ENCODE peak calls at places on chromosome 11, in seven cellular contexts. Q is endodermal cell, E is H1, N is keratinocyte, K is GM12878, F is heart left ventricle, Z is lung. X is an unnamed sample.
A peak's percentile ranks its signal among the peaks of the same experiment; 100 is the strongest.

GRCh38 chr11:15055620-15056356 is 17.6 kb upstream of the CALCB start:
- DNase-seq in Q (no peak), E (no peak), N (no peak), K (no peak), F (no peak), Z (no peak), X (no peak)

GRCh38 chr11:12499071-12499470 is 121.7 kb downstream of the PARVA start:
- DNase-seq in Q (no peak), E (peak; percentile 24), N (no peak), K (no peak), F (no peak), Z (no peak), X (no peak)

GRCh38 chr11:1760351-1761109 is 3.2 kb downstream of the CTSD start:
- DNase-seq in Q (no peak), E (no peak), N (no peak), K (no peak), F (peak; percentile 89), Z (no peak), X (no peak)

GRCh38 chr11:50174975-50175374 is 142.3 kb downstream of the OR4C45 start:
- DNase-seq in Q (no peak), E (no peak), N (no peak), K (no peak), F (no peak), Z (no peak), X (no peak)

GRCh38 chr11:35531246-35531645 is 5.8 kb upstream of the PAMR1 start:
- DNase-seq in Q (no peak), E (no peak), N (no peak), K (no peak), F (no peak), Z (no peak), X (no peak)

GRCh38 chr11:9581556-9582161 is 8.2 kb downstream of the WEE1 start:
- DNase-seq in Q (no peak), E (no peak), N (no peak), K (no peak), F (no peak), Z (no peak), X (no peak)

GRCh38 chr11:14500181-14500651 is 605 bp upstream of the COPB1 start:
- DNase-seq in Q (peak; percentile 60), E (no peak), N (no peak), K (peak; percentile 30), F (peak; percentile 39), Z (peak; percentile 42), X (peak; percentile 62)

GRCh38 chr11:12767022-12767421 is 92.8 kb downstream of the TEAD1 start:
- DNase-seq in Q (no peak), E (no peak), N (no peak), K (no peak), F (no peak), Z (no peak), X (no peak)

GRCh38 chr11:115333106-115333505 is 171.1 kb downstream of the CADM1 start:
- DNase-seq in Q (no peak), E (no peak), N (no peak), K (no peak), F (no peak), Z (no peak), X (no peak)

GRCh38 chr11:4704054-4704789 is at the start of gene MMP26:
- DNase-seq in Q (peak; percentile 75), E (peak; percentile 46), N (no peak), K (no peak), F (no peak), Z (no peak), X (no peak)

GRCh38 chr11:93573184-93573583 is 30.0 kb upstream of the SMCO4 start:
- DNase-seq in Q (no peak), E (no peak), N (no peak), K (no peak), F (no peak), Z (no peak), X (no peak)

GRCh38 chr11:19934828-19935259 is 222.2 kb downstream of the NAV2 start:
- DNase-seq in Q (no peak), E (no peak), N (no peak), K (no peak), F (no peak), Z (no peak), X (no peak)

GRCh38 chr11:82797595-82797971 is 63.9 kb upstream of the FAM181B start:
- DNase-seq in Q (no peak), E (no peak), N (no peak), K (no peak), F (no peak), Z (no peak), X (no peak)

DNA sequence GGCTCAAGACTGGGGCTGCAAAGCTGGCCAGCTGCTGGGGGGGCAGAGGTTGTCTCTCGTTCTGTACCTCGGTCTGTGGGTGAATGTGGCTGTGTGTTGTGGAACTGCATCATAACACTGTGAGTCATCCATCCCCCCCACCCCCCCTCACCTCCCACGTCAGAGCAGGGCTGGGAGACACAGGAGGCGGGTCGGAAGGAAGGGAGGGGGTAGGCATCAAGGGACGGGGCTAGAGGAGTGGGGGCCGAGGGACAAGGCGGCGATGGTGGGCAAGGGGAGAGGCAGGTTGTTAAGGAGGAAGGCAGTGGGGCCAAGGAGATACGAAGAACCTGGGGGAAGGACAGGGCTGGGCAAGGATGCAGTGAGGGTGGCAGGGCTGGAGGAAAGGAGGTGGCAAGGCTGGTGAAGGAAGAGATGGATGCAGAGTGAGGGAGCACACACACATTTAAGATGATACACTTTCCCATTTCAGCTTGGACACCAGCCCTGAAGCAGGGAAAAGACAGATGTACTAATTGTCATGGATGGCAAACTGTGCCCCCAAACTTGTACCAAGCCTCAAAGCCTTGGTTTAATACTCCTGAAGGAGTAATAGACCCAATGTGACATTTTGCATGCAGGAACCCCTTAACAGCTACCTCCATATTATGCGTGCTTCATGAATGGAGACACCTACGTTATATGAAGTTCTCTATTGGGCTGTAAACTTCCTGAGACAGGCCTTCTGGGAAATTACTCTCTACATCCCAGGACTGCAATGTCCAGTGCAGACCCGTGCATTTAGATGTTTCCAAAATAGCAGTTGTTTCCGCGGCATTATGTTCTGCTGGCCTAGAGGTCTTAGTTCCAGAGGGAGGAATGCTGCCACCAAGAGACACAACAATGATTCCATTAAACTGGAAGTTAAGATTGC is at the start of gene YPEL4:
- DNase-seq in Q (peak; percentile 89), E (peak; percentile 60), N (no peak), K (no peak), F (peak; percentile 62), Z (no peak), X (peak; percentile 47)
- H3K4me1 ChIP-seq in Q (peaks cover 36% of the 10 kb centered on the region), E (peaks cover 47% of the 10 kb centered on the region), N (peaks cover 41% of the 10 kb centered on the region), K (peaks cover 12% of the 10 kb centered on the region), F (peaks cover 37% of the 10 kb centered on the region), Z (no peaks in the 10 kb centered on the region), X (peaks cover 18% of the 10 kb centered on the region)

DNA sequence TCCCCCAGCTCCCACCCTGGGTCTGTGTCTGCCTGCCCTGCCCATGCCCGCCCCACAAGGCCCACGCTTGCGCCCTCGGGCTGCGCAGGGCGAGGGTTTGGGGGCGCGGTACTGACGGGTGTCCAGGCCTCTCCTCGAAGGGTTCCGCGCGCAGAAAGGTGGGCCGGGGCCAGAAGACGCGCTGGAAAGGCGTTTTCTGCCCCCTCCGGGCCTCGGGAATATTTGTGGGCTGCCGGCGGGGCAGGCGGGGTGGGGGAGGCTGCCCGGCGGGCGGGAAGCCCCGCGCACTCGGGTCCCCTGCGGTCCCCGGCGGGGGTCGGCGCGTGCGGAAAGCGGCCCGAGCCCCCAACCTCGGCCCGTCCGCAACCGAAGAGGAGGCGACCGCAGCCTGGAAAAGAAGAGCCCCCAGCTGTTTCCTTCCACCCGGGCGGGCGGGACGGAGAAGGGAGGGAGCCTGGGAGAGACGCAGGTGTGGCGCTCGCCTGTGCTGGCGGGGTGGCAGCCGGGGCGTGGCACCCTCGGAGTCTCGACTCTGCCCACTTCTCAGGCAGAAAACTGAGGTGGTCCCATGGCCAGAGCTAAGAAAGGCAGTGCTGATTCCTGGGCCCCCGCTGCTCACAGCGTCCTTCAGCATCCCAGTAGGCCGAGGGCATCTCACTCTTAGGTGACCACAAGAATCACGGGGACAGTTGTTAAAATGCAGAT is 59.0 kb downstream of the THAP12 start:
- DNase-seq in Q (no peak), E (no peak), N (no peak), K (no peak), F (no peak), Z (no peak), X (no peak)
- H3K4me3 ChIP-seq in Q (peak overlapping the region; percentile 72), E (peak overlapping the region; percentile 53), N (no peak overlapping the region), K (no peak overlapping the region), F (no peak overlapping the region), Z (no peak overlapping the region), X (no peak overlapping the region)

GRCh38 chr11:66569076-66569475 is 670 bp upstream of the CTSF start:
- DNase-seq in Q (no peak), E (no peak), N (no peak), K (no peak), F (no peak), Z (no peak), X (no peak)

GRCh38 chr11:66568124-66568916 is at the start of gene CTSF:
- DNase-seq in Q (peak; percentile 70), E (no peak), N (peak; percentile 56), K (no peak), F (peak; percentile 87), Z (peak; percentile 87), X (peak; percentile 57)

GRCh38 chr11:66570117-66570825 is 1.9 kb upstream of the CTSF start:
- DNase-seq in Q (peak; percentile 73), E (no peak), N (no peak), K (no peak), F (no peak), Z (no peak), X (no peak)

GRCh38 chr11:66566221-66566620 is 2.2 kb downstream of the CTSF start:
- DNase-seq in Q (no peak), E (no peak), N (no peak), K (no peak), F (no peak), Z (no peak), X (no peak)

DNA sequence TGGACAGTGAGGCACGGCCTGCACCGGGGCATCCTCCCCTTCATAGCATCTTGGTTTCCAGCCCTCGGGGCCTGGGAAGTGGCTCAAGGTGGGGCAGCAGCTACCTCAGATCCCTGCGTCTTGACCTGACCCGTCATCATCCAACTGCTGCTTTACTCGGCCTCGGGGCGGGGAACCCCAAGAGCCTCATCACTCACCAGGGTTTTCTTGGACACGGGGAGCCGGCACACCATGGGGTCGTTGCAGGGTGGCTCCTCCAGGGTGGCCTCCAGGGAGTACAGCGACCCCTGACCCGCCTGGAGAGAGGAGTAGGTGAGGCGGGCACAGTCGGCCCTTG is 651 bp downstream of the CTSF start:
- DNase-seq in Q (no peak), E (no peak), N (no peak), K (no peak), F (no peak), Z (no peak), X (no peak)
- H3K27ac ChIP-seq in Q (no peak overlapping the region), E (no peak overlapping the region), N (no peak overlapping the region), K (no peak overlapping the region), F (no peak overlapping the region), Z (no peak overlapping the region), X (peak overlapping the region; percentile 58)

DNA sequence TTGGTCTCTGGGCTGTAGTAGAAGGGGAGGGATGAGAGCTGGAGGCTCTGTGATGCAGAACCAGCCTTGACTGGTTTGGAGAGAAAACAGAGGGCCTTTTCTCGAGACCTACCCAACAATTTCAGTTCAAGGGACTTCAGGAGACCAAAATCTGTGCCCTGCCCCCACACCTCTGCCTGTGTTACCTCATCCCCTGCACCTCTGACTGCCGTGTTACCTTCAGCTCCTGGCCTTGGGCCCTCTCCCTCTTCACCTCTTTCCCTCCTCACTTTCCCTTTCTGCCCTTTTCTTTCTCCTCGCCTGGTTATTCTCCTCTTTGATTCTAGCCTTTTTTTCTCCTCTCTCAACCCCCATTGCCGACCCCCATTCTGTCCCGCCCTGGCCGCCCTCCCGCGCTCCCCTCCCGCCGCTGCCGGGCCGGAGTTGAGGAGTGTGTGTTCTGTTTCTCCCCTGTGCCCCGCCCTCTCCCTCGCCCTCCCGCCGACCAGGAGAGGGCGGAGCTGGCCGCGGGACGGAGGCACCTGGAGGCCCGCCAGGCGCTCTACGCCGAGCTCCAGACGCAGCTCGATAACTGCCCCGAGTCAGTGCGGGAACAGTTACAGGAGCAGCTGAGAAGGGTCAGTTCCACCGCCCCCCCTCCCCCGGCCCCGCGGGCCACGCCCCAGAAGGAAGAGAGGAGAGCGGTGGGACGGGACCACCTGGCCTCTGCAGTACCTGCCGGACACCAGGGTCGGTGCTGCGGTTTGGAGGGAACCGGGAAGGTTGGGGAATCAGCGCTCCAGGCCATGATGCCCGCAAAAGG is 27.2 kb downstream of the PHLDB1 start:
- DNase-seq in Q (peak; percentile 96), E (peak; percentile 89), N (no peak), K (no peak), F (peak; percentile 84), Z (peak; percentile 75), X (no peak)
- H3K4me1 ChIP-seq in Q (peaks cover 7% of the 10 kb centered on the region), E (peaks cover 23% of the 10 kb centered on the region), N (peaks cover 23% of the 10 kb centered on the region), K (no peaks in the 10 kb centered on the region), F (peaks cover 74% of the 10 kb centered on the region), Z (peaks cover 9% of the 10 kb centered on the region), X (no peaks in the 10 kb centered on the region)